ENCODE peak calls at places on chromosomes 12 and 14, in eight cellular contexts. U is A549, I is suprapubic skin, Q is sigmoid colon, K is ovary, F is transverse colon, T is upper lobe of left lung, D is H1. H is an unnamed sample. For H3K9me3, the result is how much of the 10 kb centered on the place peaks cover.

GRCh38 chr12:115088328-115088994 is 404.5 kb upstream of the TBX3 start:
- DNase-seq in K (no peak), T (no peak), D (no peak), F (no peak), U (no peak), Q (no peak), I (no peak), H (no peak)

GRCh38 chr14:36818212-36818611 is 156.6 kb downstream of the PAX9 start:
- DNase-seq in D (no peak), T (no peak), Q (no peak), U (no peak), I (no peak), F (no peak), K (no peak), H (no peak)

GRCh38 chr12:100141666-100141997 is 1.0 kb downstream of the BLTP3B start:
- DNase-seq in Q (peak), U (no peak), F (no peak), I (no peak), D (no peak), T (no peak), K (no peak), H (no peak)

GRCh38 chr12:114186241-114187002 is 219.5 kb downstream of the TBX5 start:
- DNase-seq in U (no peak), T (no peak), I (no peak), K (no peak), F (no peak), Q (no peak), D (peak), H (no peak)

GRCh38 chr12:65182012-65182739 is 12.8 kb downstream of the LEMD3 start:
- DNase-seq in T (no peak), Q (no peak), I (no peak), F (no peak), D (no peak), K (no peak), U (no peak), H (no peak)

GRCh38 chr14:55802986-55803431 is 223.0 kb downstream of the KTN1 start:
- DNase-seq in D (no peak), K (no peak), F (no peak), T (no peak), I (no peak), U (peak), Q (no peak), H (no peak)

GRCh38 chr14:33914676-33915516 is 36.0 kb downstream of the EGLN3 start:
- DNase-seq in K (no peak), I (no peak), Q (no peak), F (no peak), T (no peak), U (peak), D (no peak), H (no peak)

GRCh38 chr12:99946131-99946530 is 38.6 kb downstream of the ANKS1B start:
- DNase-seq in K (no peak), U (no peak), D (no peak), I (no peak), F (no peak), T (no peak), Q (no peak), H (no peak)

GRCh38 chr14:66359500-66359899 is 126.7 kb upstream of the CCDC196 start:
- DNase-seq in F (no peak), Q (no peak), T (no peak), D (no peak), U (peak), I (no peak), K (no peak), H (no peak)

GRCh38 chr12:40561395-40561966 is 130.8 kb upstream of the CNTN1 start:
- DNase-seq in U (no peak), I (no peak), D (no peak), T (no peak), F (no peak), Q (no peak), K (no peak), H (no peak)

GRCh38 chr14:71117839-71118743 is 210.8 kb downstream of the PCNX1 start:
- DNase-seq in U (no peak), D (no peak), I (no peak), F (peak), Q (no peak), K (no peak), T (no peak), H (no peak)

GRCh38 chr12:72272731-72273498 is 745 bp downstream of the TRHDE start:
- DNase-seq in I (no peak), Q (no peak), T (peak), K (peak), U (no peak), D (peak), F (no peak), H (no peak)

GRCh38 chr14:94680498-94681288 is 68.5 kb downstream of the SERPINA3 start:
- DNase-seq in T (no peak), D (no peak), I (peak), K (no peak), Q (peak), U (no peak), F (no peak), H (no peak)

GRCh38 chr12:50862316-50862715 is 19.6 kb downstream of the TMPRSS12 start:
- DNase-seq in I (no peak), F (no peak), T (no peak), K (no peak), U (peak), Q (no peak), D (no peak), H (no peak)

GRCh38 chr14:62064741-62065323 is 302.6 kb downstream of the SNAPC1 start:
- DNase-seq in I (no peak), T (no peak), Q (no peak), K (no peak), D (no peak), U (no peak), F (no peak), H (no peak)

GRCh38 chr14:102140027-102140749 is 491 bp downstream of the WDR20 start:
- DNase-seq in I (peak), K (no peak), Q (peak), D (peak), F (peak), U (peak), T (peak), H (no peak)

DNA sequence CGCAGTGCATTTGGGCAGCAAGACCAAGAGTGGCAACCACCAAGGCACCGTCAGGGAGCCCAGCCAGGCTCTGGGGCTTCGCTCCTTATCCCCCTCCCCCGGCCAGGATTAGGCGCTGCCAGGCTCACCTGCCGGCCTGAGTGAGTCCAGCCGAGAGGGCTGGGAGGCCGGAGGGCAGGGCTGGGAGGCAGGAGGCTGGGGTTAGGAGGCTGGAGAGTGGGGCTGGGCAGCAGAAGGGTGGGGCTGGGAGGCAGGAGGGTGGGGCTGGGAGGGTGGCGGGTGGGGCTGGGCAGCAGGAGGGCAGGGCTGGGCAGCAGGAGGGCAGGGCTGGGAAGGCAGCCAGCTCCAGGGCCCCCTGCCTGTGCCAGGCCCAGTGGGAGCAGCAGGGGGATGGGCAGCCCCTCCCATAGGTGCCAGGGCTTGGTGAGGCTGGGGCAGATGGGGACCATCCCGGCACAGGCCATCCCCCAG is 101.7 kb upstream of the EIF5 start:
- DNase-seq in K (no peak), F (peak), Q (no peak), T (peak), U (peak), D (no peak), I (no peak), H (no peak)
- H3K9me3 ChIP-seq in K (under half), F (under half), Q (under half), T (under half), U (under half), D (under half), I (under half), H (under half)

GRCh38 chr12:24705741-24706358 is 243.1 kb downstream of the BCAT1 start:
- DNase-seq in K (no peak), I (no peak), F (peak), Q (no peak), U (no peak), D (no peak), T (no peak), H (no peak)
- TF ChIP-seq EP300 in K (no peak), I (no peak), F (no peak), Q (no peak), U (no peak), D (no peak), T (no peak), H (no peak)

GRCh38 chr12:1984759-1985158 is 19.5 kb downstream of the DCP1B start:
- DNase-seq in U (no peak), Q (no peak), K (no peak), D (no peak), I (no peak), T (no peak), F (no peak), H (no peak)
- H3K9me3 ChIP-seq in U (under half), Q (under half), K (under half), D (under half), I (under half), T (under half), F (under half), H (under half)

DNA sequence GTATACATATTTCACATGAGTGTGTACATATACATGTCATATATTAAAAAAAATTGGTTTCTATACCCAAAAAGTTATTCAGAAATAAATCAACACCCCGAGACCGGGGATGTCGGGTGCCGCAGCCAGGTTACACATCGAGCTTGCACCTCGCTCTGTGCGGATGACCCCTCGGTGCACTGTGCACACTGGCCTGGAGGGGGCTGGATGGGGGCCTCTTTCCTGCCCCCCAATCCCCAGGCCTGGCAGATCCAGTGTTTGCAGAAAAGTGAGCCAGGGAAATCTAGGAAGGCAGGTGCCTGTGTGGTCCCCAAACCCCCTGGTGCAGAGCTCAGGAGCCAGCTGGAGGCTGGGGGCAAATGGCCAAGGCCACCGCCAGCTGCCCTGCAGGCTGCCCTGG is 27.1 kb upstream of the GPR68 start:
- DNase-seq in Q (no peak), D (no peak), T (no peak), F (no peak), I (no peak), K (no peak), U (no peak), H (no peak)
- TF ChIP-seq EP300 in Q (no peak), D (no peak), T (no peak), F (no peak), I (no peak), K (no peak), U (no peak), H (no peak)

GRCh38 chr12:34387711-34388635 is 365.7 kb downstream of the ALG10 start:
- DNase-seq in D (no peak), K (no peak), I (no peak), F (no peak), T (peak), Q (peak), U (no peak), H (no peak)

GRCh38 chr12:34386016-34386415 is 363.7 kb downstream of the ALG10 start:
- DNase-seq in U (no peak), D (no peak), F (no peak), K (no peak), Q (no peak), I (no peak), T (peak), H (no peak)

GRCh38 chr12:34386621-34387255 is 364.4 kb downstream of the ALG10 start:
- DNase-seq in K (no peak), D (no peak), T (peak), I (no peak), F (no peak), U (no peak), Q (no peak), H (no peak)

GRCh38 chr12:34388636-34389377 is 366.5 kb downstream of the ALG10 start:
- DNase-seq in T (peak), Q (peak), I (peak), F (no peak), K (no peak), U (no peak), D (no peak), H (no peak)

GRCh38 chr12:34384693-34385092 is 362.4 kb downstream of the ALG10 start:
- DNase-seq in Q (no peak), D (no peak), F (no peak), I (no peak), T (peak), U (no peak), K (no peak), H (no peak)
- H3K9me3 ChIP-seq in Q (under half), D (half or more), F (under half), I (under half), T (under half), U (under half), K (under half), H (under half)

GRCh38 chr14:104939666-104940410 is 15.2 kb downstream of the PLD4 start:
- DNase-seq in K (no peak), F (no peak), Q (peak), D (no peak), U (no peak), I (peak), T (no peak), H (peak)
- TF ChIP-seq EP300 in K (no peak), F (no peak), Q (no peak), D (no peak), U (no peak), I (no peak), T (no peak), H (no peak)

GRCh38 chr12:125786143-125786542 is 720.9 kb downstream of the AACS start:
- DNase-seq in F (no peak), K (no peak), I (no peak), Q (no peak), U (no peak), T (no peak), D (no peak), H (no peak)
- H3K9me3 ChIP-seq in F (under half), K (under half), I (under half), Q (under half), U (under half), T (under half), D (under half), H (under half)

GRCh38 chr14:21455592-21455911 is 371 bp downstream of the CHD8 start:
- DNase-seq in U (no peak), T (peak), K (no peak), F (no peak), Q (no peak), D (no peak), I (no peak), H (no peak)
- TF ChIP-seq EP300 in U (no peak), T (no peak), K (no peak), F (no peak), Q (no peak), D (no peak), I (no peak), H (no peak)

GRCh38 chr12:34107016-34107415 is 84.7 kb downstream of the ALG10 start:
- DNase-seq in T (peak), F (no peak), Q (no peak), K (no peak), I (no peak), D (no peak), U (no peak), H (no peak)

GRCh38 chr12:34105392-34105933 is 83.2 kb downstream of the ALG10 start:
- DNase-seq in D (no peak), F (no peak), Q (no peak), I (no peak), K (no peak), U (no peak), T (peak), H (no peak)

GRCh38 chr12:34108405-34108803 is 86.1 kb downstream of the ALG10 start:
- DNase-seq in U (no peak), T (no peak), I (no peak), Q (no peak), D (no peak), K (no peak), F (no peak), H (no peak)

GRCh38 chr12:34107781-34108404 is 85.6 kb downstream of the ALG10 start:
- DNase-seq in I (no peak), T (peak), U (no peak), Q (no peak), F (no peak), K (no peak), D (no peak), H (no peak)

DNA sequence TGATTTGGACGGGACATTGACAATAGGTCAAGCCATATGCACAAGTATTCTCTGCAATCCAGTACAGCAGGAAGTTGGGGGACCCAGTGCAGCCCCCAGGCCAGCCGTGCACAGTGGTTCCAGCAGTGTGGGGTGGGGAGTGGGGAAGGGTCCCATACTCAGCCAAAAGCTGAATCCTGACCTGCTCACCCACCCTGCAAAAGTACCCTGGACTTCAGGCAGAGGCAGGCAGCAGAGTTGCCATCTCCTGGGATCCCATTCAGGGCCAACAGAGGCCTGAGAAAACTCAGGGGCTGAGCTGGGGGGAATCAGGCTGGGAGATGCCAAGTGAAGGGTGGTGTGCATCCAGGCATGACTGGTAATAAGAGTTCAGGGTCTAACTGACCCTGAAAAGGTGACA is 83.9 kb downstream of the ALG10 start:
- DNase-seq in Q (no peak), T (no peak), K (no peak), I (no peak), U (no peak), D (no peak), F (no peak), H (no peak)
- H3K9me3 ChIP-seq in Q (under half), T (under half), K (under half), I (under half), U (under half), D (under half), F (under half), H (under half)

GRCh38 chr12:130933269-130933995 is 20.3 kb upstream of the ADGRD1 start:
- DNase-seq in Q (no peak), I (no peak), T (peak), U (no peak), D (no peak), F (no peak), K (no peak), H (no peak)
- TF ChIP-seq EP300 in Q (no peak), I (no peak), T (no peak), U (no peak), D (no peak), F (no peak), K (no peak), H (peak)

H was measured in tibial nerve.